ENCODE peak calls at places on chromosomes 1 and 21, in six cellular contexts. F is neuronal stem cell, D is H1, R is IMR-90, Z is H9, N is trophoblast cell. W is an unnamed sample.
A peak's percentile ranks its signal among the peaks of the same experiment; 100 is the strongest.

GRCh38 chr1:177138347-177138746 is 26.2 kb downstream of the ASTN1 start:
- DNase-seq in N (no peak), R (no peak), F (no peak), D (no peak), Z (no peak), W (no peak)

GRCh38 chr1:30571380-30571779 is 152.0 kb downstream of the MATN1 start:
- DNase-seq in N (no peak), D (no peak), F (no peak), Z (no peak), R (no peak), W (no peak)

GRCh38 chr1:6325482-6325881 is 64.6 kb upstream of the GPR153 start:
- DNase-seq in D (no peak), Z (no peak), N (no peak), F (no peak), R (no peak), W (no peak)

GRCh38 chr1:229116114-229116513 is 154.8 kb upstream of the RAB4A start:
- DNase-seq in F (no peak), D (no peak), Z (no peak), R (peak; percentile 65), N (no peak), W (no peak)

GRCh38 chr1:27601771-27602509 is 2.0 kb downstream of the AHDC1 start:
- DNase-seq in R (no peak), F (no peak), N (no peak), D (no peak), Z (no peak), W (no peak)

GRCh38 chr1:9181176-9181906 is 52.4 kb upstream of the GPR157 start:
- DNase-seq in Z (peak; percentile 84), D (peak; percentile 97), N (no peak), F (peak; percentile 72), R (peak; percentile 49), W (peak; percentile 79)

GRCh38 chr1:200258447-200259375 is 151.1 kb downstream of the ZNF281 start:
- DNase-seq in D (no peak), N (no peak), F (no peak), Z (no peak), R (peak; percentile 21), W (peak; percentile 31)

GRCh38 chr1:143652187-143652586 is 319.6 kb downstream of the FAM72C start:
- DNase-seq in R (no peak), D (no peak), N (no peak), F (no peak), Z (no peak), W (no peak)

GRCh38 chr1:47468759-47469404 is 31.0 kb downstream of the FOXD2 start:
- DNase-seq in N (no peak), F (no peak), D (no peak), R (no peak), Z (no peak), W (no peak)

GRCh38 chr1:239993333-239993732 is 98.3 kb upstream of the FMN2 start:
- DNase-seq in D (no peak), R (no peak), F (no peak), Z (no peak), N (no peak), W (no peak)

GRCh38 chr21:46098303-46099141 is 610 bp downstream of the COL6A2 start:
- DNase-seq in D (peak; percentile 74), Z (peak; percentile 49), R (no peak), F (no peak), N (no peak), W (no peak)
- H4K8ac ChIP-seq in D (no peak overlapping the region), Z (no peak overlapping the region), R (no peak overlapping the region), F (no peak overlapping the region), N (peak overlapping the region; percentile 40), W (peak overlapping the region; percentile 87)

DNA sequence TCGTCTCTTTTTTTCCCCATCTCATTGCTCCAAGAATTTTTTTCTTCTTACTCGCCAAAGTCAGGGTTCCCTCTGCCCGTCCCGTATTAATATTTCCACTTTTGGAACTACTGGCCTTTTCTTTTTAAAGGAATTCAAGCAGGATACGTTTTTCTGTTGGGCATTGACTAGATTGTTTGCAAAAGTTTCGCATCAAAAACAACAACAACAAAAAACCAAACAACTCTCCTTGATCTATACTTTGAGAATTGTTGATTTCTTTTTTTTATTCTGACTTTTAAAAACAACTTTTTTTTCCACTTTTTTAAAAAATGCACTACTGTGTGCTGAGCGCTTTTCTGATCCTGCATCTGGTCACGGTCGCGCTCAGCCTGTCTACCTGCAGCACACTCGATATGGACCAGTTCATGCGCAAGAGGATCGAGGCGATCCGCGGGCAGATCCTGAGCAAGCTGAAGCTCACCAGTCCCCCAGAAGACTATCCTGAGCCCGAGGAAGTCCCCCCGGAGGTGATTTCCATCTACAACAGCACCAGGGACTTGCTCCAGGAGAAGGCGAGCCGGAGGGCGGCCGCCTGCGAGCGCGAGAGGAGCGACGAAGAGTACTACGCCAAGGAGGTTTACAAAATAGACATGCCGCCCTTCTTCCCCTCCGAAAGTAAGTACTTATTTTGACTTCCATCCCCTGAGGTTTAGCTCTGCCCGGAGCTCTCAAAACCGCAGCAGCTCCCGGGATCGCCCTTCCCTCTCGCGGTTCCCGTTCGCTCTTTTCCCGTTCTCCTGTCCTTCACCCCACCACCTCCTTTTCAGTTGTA is 1.5 kb downstream of the TGFB2 start:
- DNase-seq in R (peak; percentile 37), Z (peak; percentile 46), D (no peak), N (peak; percentile 17), F (no peak), W (peak; percentile 61)
- H2AFZ ChIP-seq in R (peak overlapping the region; percentile 86), Z (no peak overlapping the region), D (peak overlapping the region; percentile 94), N (peak overlapping the region; percentile 32), F (peak overlapping the region; percentile 95), W (no peak overlapping the region)

DNA sequence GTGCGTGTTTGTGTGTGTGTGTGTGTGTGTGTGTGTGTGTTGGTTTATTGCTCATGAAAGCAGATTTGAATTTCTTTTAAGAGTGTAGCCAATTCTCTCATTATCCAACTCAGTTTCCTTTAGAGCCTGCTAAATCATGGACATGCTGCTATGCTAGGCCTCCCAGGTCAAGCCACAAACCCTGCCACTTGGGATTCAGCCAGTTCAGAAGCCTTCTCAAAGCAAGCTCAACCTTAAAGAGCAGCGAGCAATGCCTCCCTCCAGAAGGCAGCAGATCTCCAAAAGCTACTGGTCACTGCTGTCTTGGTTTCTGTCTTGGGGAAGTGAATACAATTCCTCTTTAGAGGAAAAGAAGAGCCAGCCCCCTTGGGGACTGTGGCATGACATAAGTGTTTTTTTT is 624.7 kb downstream of the AJAP1 start:
- DNase-seq in R (no peak), N (no peak), Z (no peak), D (no peak), F (no peak), W (no peak)
- H3K23ac ChIP-seq in R (no peak overlapping the region), N (no peak overlapping the region), Z (no peak overlapping the region), D (no peak overlapping the region), F (no peak overlapping the region), W (no peak overlapping the region)

DNA sequence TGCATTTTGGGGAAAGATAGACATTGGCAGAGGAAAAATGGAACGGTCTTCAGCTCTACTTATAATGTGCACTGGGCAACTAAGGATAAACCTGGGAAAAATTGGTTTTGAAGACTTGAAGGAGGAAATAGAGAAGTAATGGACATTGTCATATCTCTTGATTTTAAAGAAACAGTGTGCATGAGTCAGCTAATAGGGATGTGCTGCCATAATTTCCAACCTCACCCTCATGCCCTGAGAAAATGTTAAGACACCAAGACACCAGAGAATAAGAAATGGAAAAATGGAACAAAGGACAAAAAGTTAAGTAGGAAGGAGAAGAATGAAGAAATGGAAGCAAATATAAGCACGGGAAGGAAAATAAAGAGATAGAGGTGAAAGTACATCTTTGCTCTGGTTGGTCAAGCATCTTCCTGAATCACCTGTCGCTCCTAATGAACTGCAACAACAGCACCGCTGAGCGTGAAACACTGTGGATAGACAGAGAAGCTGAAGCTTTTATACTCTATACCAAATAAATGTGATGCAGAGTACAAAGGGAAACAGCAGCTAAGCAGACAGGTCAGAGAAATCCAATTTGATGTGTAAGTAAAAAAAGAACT is 5.3 kb downstream of the UBR4 start:
- DNase-seq in Z (no peak), R (peak; percentile 41), F (no peak), N (no peak), D (no peak), W (peak; percentile 30)
- H4K8ac ChIP-seq in Z (no peak overlapping the region), R (no peak overlapping the region), F (no peak overlapping the region), N (no peak overlapping the region), D (no peak overlapping the region), W (no peak overlapping the region)

GRCh38 chr21:33924079-33924765 is 8.6 kb upstream of the ATP5PO start:
- DNase-seq in F (peak; percentile 86), N (peak; percentile 79), R (peak; percentile 72), Z (peak; percentile 86), D (peak; percentile 97), W (peak; percentile 77)
- H2AFZ ChIP-seq in F (peak overlapping the region; percentile 80), N (no peak overlapping the region), R (peak overlapping the region; percentile 79), Z (no peak overlapping the region), D (no peak overlapping the region), W (no peak overlapping the region)

GRCh38 chr1:43293171-43293570 is 7.6 kb upstream of the TIE1 start:
- DNase-seq in F (no peak), R (no peak), D (no peak), N (no peak), Z (no peak), W (no peak)
- H3K23ac ChIP-seq in F (no peak overlapping the region), R (no peak overlapping the region), D (no peak overlapping the region), N (no peak overlapping the region), Z (no peak overlapping the region), W (no peak overlapping the region)

GRCh38 chr1:149888160-149888998 is 11.0 kb upstream of the BOLA1 start:
- DNase-seq in D (peak; percentile 82), F (peak; percentile 78), Z (peak; percentile 89), R (peak; percentile 90), N (peak; percentile 90), W (no peak)
- H4K8ac ChIP-seq in D (no peak overlapping the region), F (no peak overlapping the region), Z (no peak overlapping the region), R (peak overlapping the region; percentile 91), N (peak overlapping the region; percentile 89), W (peak overlapping the region; percentile 79)

W was measured in mesenchymal stem cell.